ENCODE peak calls at places on chromosome 11, in eight cellular contexts. Y is stimulated activated CD8-positive, alpha-beta memory T cell treated with anti-CD3 and anti-CD28 coated beads, Interleukin-4, amount 100 ng/mL, for 4 hours; X is GM03348; H is nucleus accumbens; Q is AG08395; K is effector CD4-positive, alpha-beta T cell; U is NCI-H1105; O is non-pigmented ciliary epithelial cell. V is an unnamed sample.

GRCh38 chr11:416757-417621 is 2.2 kb upstream of the SIGIRR start:
- DNase-seq in Y (no peak), X (peak), H (no peak), Q (peak), K (no peak), U (peak), O (no peak), V (no peak)

GRCh38 chr11:44860967-44861828 is 89.5 kb downstream of the TP53I11 start:
- DNase-seq in Y (no peak), X (peak), H (no peak), Q (no peak), K (no peak), U (no peak), O (no peak), V (no peak)

GRCh38 chr11:11568651-11569229 is 53.1 kb downstream of the GALNT18 start:
- DNase-seq in Y (no peak), X (no peak), H (no peak), Q (no peak), K (no peak), U (no peak), O (no peak), V (no peak)

GRCh38 chr11:112277937-112278336 is 17.3 kb upstream of the PLET1 start:
- DNase-seq in Y (no peak), X (peak), H (no peak), Q (peak), K (no peak), U (no peak), O (no peak), V (no peak)

GRCh38 chr11:43547411-43547718 is 133.2 kb upstream of the HSD17B12 start:
- DNase-seq in Y (no peak), X (no peak), H (no peak), Q (no peak), K (no peak), U (peak), O (no peak), V (no peak)

GRCh38 chr11:36729765-36730164 is 131.7 kb upstream of the RAG2 start:
- DNase-seq in Y (no peak), X (no peak), H (no peak), Q (no peak), K (no peak), U (no peak), O (no peak), V (no peak)

GRCh38 chr11:11243790-11244469 is 109.1 kb downstream of the CSNK2A3 start:
- DNase-seq in Y (no peak), X (no peak), H (no peak), Q (peak), K (peak), U (peak), O (no peak), V (no peak)

GRCh38 chr11:128622137-128622523 is 34.8 kb upstream of the ETS1 start:
- DNase-seq in Y (no peak), X (no peak), H (no peak), Q (peak), K (no peak), U (no peak), O (no peak), V (no peak)

GRCh38 chr11:125451400-125452124 is 44.5 kb downstream of the FEZ1 start:
- DNase-seq in Y (no peak), X (no peak), H (peak), Q (no peak), K (no peak), U (no peak), O (no peak), V (no peak)

GRCh38 chr11:19973136-19973635 is 187.1 kb downstream of the DBX1 start:
- DNase-seq in Y (no peak), X (no peak), H (no peak), Q (no peak), K (no peak), U (no peak), O (no peak), V (no peak)

GRCh38 chr11:32571039-32571438 is 12.6 kb upstream of the EIF3M start:
- DNase-seq in Y (no peak), X (no peak), H (no peak), Q (no peak), K (no peak), U (no peak), O (no peak), V (no peak)

GRCh38 chr11:83102806-83103205 is 31.1 kb upstream of the RAB30 start:
- DNase-seq in Y (no peak), X (no peak), H (no peak), Q (no peak), K (no peak), U (no peak), O (no peak), V (no peak)

GRCh38 chr11:76742912-76743311 is 40.2 kb upstream of the TSKU start:
- DNase-seq in Y (no peak), X (peak), H (no peak), Q (no peak), K (no peak), U (no peak), O (no peak), V (no peak)

GRCh38 chr11:488579-488978 is 18.5 kb downstream of the RNH1 start:
- DNase-seq in Y (no peak), X (no peak), H (no peak), Q (no peak), K (no peak), U (no peak), O (no peak), V (no peak)

GRCh38 chr11:111213256-111213655 is 32.3 kb upstream of the POU2AF2 start:
- DNase-seq in Y (no peak), X (no peak), H (no peak), Q (no peak), K (no peak), U (no peak), O (no peak), V (no peak)

GRCh38 chr11:76419896-76420295 is 24.9 kb upstream of the EMSY start:
- DNase-seq in Y (no peak), X (no peak), H (no peak), Q (no peak), K (no peak), U (no peak), O (no peak), V (no peak)

GRCh38 chr11:117911694-117912093 is 17.5 kb downstream of the TMPRSS13 start:
- DNase-seq in Y (no peak), X (no peak), H (no peak), Q (no peak), K (no peak), U (no peak), O (no peak), V (no peak)

GRCh38 chr11:72321381-72321996 is 77.5 kb upstream of the PHOX2A start:
- DNase-seq in Y (no peak), X (no peak), H (no peak), Q (peak), K (no peak), U (no peak), O (no peak), V (peak)

GRCh38 chr11:130327716-130328115 is 13.0 kb upstream of the ZBTB44 start:
- DNase-seq in Y (no peak), X (no peak), H (no peak), Q (no peak), K (no peak), U (no peak), O (no peak), V (no peak)

GRCh38 chr11:58845342-58845741 is 838 bp upstream of the GLYATL2 start:
- DNase-seq in Y (no peak), X (no peak), H (no peak), Q (no peak), K (no peak), U (no peak), O (no peak), V (no peak)

V was measured in HS-27A.